ENCODE peak calls at places on chromosomes 7 and 10, in eight cellular contexts. U is Panc1, D is upper lobe of left lung, W is HepG2, I is HCT116, F is GM12878, V is K562, J is GM23338. Q is an unnamed sample. For H3K4me1, the result is how much of the 10 kb centered on the place peaks cover.

GRCh38 chr7:56007167-56007652 is 42.8 kb downstream of the NIPSNAP2 start:
- ATAC-seq in V (peak), I (no peak), D (no peak), U (peak), W (peak), F (no peak), J (no peak), Q (no peak)

GRCh38 chr7:78127009-78127408 is 328.4 kb downstream of the PHTF2 start:
- ATAC-seq in D (no peak), F (no peak), U (no peak), J (peak), I (no peak), V (no peak), W (no peak), Q (no peak)

GRCh38 chr7:7989985-7990761 is 21.6 kb downstream of the GLCCI1 start:
- ATAC-seq in V (peak), W (no peak), U (no peak), F (no peak), J (no peak), D (no peak), I (no peak), Q (no peak)

GRCh38 chr10:43114031-43114742 is 24.1 kb upstream of the CSGALNACT2 start:
- ATAC-seq in U (no peak), V (no peak), D (no peak), W (no peak), J (no peak), I (no peak), F (no peak), Q (no peak)

GRCh38 chr10:46096909-46097575 is 51.0 kb upstream of the MSMB start:
- ATAC-seq in F (peak), V (no peak), W (peak), J (no peak), U (peak), I (no peak), D (no peak), Q (no peak)

GRCh38 chr7:83161851-83162401 is 758 bp downstream of the PCLO start:
- ATAC-seq in I (peak), D (peak), V (no peak), F (peak), J (peak), W (no peak), U (peak), Q (peak)

GRCh38 chr10:116690356-116691078 is 51.8 kb downstream of the HSPA12A start:
- ATAC-seq in D (no peak), J (peak), W (peak), F (no peak), U (peak), I (no peak), V (no peak), Q (peak)

GRCh38 chr7:46996972-46997371 is 584.9 kb downstream of the TNS3 start:
- ATAC-seq in F (no peak), U (no peak), D (no peak), I (no peak), V (no peak), J (no peak), W (no peak), Q (no peak)

GRCh38 chr10:124728830-124729661 is 15.1 kb downstream of the FAM53B start:
- ATAC-seq in J (peak), I (no peak), W (no peak), U (no peak), F (no peak), D (peak), V (peak), Q (peak)

GRCh38 chr10:12401466-12401865 is 52.1 kb downstream of the CAMK1D start:
- ATAC-seq in W (no peak), J (no peak), I (no peak), V (no peak), U (no peak), D (no peak), F (no peak), Q (no peak)

DNA sequence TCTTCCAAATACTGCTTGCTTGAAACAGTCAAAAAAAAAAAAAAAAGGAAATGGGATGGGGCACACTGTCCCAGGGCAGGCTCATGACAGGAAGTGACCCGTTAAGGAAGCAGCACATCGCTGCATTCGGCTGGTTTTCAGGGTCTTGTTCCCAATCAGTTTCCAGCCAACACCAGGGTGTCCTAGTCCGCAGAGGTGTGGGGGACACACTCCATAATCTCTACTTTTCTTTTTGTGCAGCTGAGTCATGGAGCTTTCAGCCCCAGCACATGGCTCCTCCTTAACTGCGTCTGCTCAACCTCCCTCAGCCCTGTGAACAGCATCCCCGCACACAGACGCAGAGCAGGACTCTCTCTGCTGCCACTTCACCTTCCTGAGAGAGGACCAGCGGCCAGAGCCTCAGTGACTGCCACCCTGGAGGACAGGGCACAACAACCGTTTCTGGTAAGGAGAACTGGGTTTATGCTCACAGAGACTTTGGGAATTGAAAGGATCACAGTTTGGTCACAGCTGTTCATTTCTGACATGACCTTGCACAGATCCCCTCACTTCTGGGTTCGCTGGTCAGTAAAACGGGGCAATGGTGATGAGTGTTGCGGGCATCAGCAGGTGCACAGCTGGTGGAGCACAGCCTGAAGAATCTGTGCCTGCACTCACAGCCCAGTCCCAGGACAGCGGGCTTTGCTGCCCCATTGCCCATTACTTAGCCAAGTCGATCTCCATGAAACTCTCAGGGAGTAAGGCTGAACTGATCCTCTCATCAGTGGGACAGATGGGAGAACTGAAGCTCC is at the start of gene GIMAP5:
- ATAC-seq in I (no peak), W (no peak), J (no peak), U (peak), D (peak), F (peak), V (peak), Q (peak)
- TF ChIP-seq POLR2AphosphoS5 in I (no peak), W (no peak), J (no peak), U (no peak), D (peak), F (peak), V (no peak), Q (no peak)

DNA sequence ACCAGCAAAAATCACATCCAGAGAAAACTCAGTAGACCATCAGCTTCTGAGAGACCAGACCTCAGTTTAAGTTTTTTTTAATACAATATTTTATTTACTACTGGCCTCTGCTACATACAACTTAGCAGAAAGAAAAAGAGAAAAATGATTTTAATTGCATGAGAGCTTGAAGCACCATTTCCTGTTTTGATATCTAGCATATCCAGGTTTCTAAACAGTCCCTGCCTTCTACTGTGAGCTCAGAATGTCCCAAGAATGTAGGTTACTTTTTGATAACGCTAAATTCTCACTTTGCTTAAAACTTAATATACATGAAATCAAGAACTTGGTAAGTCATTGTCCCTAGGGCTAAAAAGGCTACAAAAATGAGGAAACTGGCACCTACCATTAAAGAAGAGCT is 7.1 kb downstream of the TMEM243 start:
- ATAC-seq in U (no peak), W (no peak), I (no peak), J (no peak), D (no peak), V (peak), F (no peak), Q (no peak)
- H3K4me1 ChIP-seq in U (under half), W (under half), I (under half), J (under half), D (half or more), V (under half), F (under half), Q (under half)

DNA sequence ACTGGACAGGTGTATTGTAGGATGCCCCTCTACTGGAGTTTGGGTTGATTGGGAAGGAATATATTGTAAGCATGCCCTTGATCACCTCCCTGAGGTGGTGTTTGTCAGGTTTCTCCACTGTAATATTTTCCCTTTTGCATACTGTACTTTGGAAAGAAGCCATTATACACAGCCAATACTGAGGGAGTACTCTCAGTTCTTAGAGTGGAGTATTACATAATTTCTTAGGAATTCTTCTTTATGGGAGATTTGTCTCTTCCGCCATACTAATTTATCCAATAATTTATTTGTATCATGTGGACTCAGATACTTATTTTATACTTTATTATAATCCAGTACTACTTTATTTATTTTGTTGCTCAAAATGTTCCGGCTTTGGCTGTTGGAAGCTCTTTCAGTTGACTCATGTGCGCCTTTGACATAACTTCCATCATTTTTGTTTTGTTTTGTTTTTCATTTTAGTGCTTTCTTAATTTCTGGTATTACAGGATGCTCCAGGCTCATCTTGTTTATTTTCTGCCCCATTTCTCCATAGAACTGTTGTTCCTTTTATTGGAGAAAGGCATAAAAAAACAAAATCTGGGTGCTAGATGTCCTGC is 29.7 kb downstream of the MKLN1 start:
- ATAC-seq in F (no peak), J (no peak), V (peak), W (no peak), I (no peak), D (no peak), U (peak), Q (no peak)
- TF ChIP-seq POLR2AphosphoS5 in F (no peak), J (no peak), V (no peak), W (no peak), I (no peak), D (no peak), U (no peak), Q (no peak)

GRCh38 chr10:80167471-80167870 is 34.9 kb downstream of the PLAC9 start:
- ATAC-seq in W (no peak), J (no peak), F (no peak), V (no peak), D (no peak), I (no peak), U (no peak), Q (no peak)

GRCh38 chr10:80170641-80171040 is 34.7 kb downstream of the ANXA11 start:
- ATAC-seq in U (no peak), D (no peak), J (no peak), F (no peak), I (no peak), V (no peak), W (no peak), Q (no peak)

GRCh38 chr10:80170026-80170425 is 35.3 kb downstream of the ANXA11 start:
- ATAC-seq in F (no peak), D (no peak), I (no peak), V (no peak), U (no peak), J (no peak), W (no peak), Q (no peak)

GRCh38 chr10:80168111-80168511 is 35.6 kb downstream of the PLAC9 start:
- ATAC-seq in U (no peak), I (no peak), D (no peak), F (no peak), W (no peak), V (no peak), J (no peak), Q (peak)

GRCh38 chr10:80168679-80169380 is 36.3 kb downstream of the PLAC9 start:
- ATAC-seq in U (peak), J (peak), I (peak), F (peak), V (peak), W (peak), D (peak), Q (no peak)
- H3K4me1 ChIP-seq in U (under half), J (under half), I (under half), F (under half), V (under half), W (under half), D (half or more), Q (half or more)

DNA sequence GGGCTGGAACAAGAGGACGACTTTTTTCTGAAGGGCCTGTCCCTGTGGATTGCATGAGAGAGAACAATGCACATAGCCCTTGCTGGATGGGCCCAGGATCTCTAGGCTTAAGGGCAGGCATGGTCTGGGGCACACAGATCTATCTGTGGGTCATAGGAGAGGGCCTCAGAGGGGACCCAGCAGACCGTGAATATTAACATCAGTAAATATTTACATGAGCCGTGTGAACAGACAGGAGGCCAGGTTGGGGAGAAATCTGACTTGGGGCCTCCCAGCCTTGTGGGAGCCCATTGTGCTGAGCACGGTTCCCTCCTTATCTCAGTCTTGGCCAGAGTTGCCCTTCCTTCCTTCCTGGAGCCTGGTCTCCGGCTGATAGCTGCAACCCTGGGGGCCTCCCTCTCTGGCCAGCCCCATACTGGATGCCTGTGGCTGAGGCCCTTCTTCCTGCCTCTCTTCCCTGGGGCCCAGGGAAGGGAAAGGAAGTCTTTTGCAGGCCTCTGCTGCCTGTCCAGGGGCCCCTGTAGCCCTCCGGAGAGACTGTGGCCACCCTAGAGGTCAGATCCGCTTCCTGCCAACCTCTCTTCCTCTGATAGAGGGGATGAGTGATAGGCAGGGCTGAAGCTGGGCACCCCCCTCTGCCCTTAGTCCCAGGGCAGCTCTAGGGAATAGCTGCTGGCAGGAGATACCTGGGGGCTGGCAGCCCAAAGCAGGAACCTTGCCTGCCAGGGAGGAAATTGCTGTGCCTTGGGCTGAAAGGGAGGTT is 44.5 kb upstream of the TRIM8 start:
- ATAC-seq in D (no peak), J (no peak), F (no peak), U (no peak), V (peak), I (no peak), W (peak), Q (no peak)
- TF ChIP-seq POLR2AphosphoS5 in D (peak), J (no peak), F (no peak), U (no peak), V (peak), I (no peak), W (peak), Q (peak)

GRCh38 chr10:71250405-71250804 is 38.0 kb downstream of the UNC5B start:
- ATAC-seq in F (no peak), J (no peak), I (no peak), V (no peak), W (no peak), U (no peak), D (no peak), Q (no peak)

GRCh38 chr10:71250842-71251241 is 38.5 kb downstream of the UNC5B start:
- ATAC-seq in J (no peak), U (no peak), V (no peak), I (no peak), W (no peak), D (no peak), F (no peak), Q (no peak)

GRCh38 chr10:71247804-71248203 is 35.4 kb downstream of the UNC5B start:
- ATAC-seq in V (no peak), W (no peak), U (no peak), F (no peak), J (no peak), I (no peak), D (no peak), Q (no peak)

GRCh38 chr10:71251319-71251718 is 38.9 kb downstream of the UNC5B start:
- ATAC-seq in J (no peak), D (no peak), W (no peak), V (no peak), F (no peak), I (no peak), U (no peak), Q (no peak)

DNA sequence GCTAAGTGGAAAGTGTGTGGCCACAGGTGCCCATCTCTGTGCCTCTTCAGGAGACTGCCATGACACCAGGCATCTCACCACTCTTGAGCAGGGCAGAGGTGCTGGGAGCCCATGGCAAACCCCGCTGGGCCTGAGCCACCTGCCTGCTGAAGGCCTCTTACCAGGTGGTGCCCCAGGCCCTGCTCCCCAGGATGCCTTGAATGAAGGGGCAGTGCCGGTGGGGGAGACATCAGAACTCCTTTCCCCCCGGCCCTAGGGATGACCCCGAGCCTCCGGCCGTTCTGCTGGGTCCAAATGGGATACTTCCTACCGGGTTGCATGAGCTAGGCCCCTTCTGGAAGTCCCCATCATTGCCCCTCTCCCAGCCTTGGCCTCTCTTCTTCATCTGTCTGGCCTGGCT is 37.6 kb downstream of the UNC5B start:
- ATAC-seq in F (no peak), W (no peak), D (no peak), V (no peak), J (no peak), I (no peak), U (no peak), Q (no peak)
- H3K4me1 ChIP-seq in F (under half), W (under half), D (under half), V (under half), J (under half), I (under half), U (under half), Q (under half)

GRCh38 chr7:134660242-134660785 is 13.7 kb downstream of the BPGM start:
- ATAC-seq in W (no peak), V (peak), I (no peak), F (no peak), D (peak), J (no peak), U (no peak), Q (no peak)
- TF ChIP-seq POLR2AphosphoS5 in W (no peak), V (peak), I (no peak), F (no peak), D (no peak), J (no peak), U (no peak), Q (no peak)

GRCh38 chr10:21507066-21507669 is 18.3 kb downstream of the SKIDA1 start:
- ATAC-seq in V (no peak), D (no peak), F (no peak), I (no peak), U (peak), W (no peak), J (peak), Q (no peak)

GRCh38 chr10:21508987-21509334 is 16.5 kb downstream of the SKIDA1 start:
- ATAC-seq in V (no peak), F (no peak), J (peak), I (no peak), U (no peak), W (no peak), D (no peak), Q (no peak)

GRCh38 chr10:21511931-21512330 is 13.6 kb downstream of the SKIDA1 start:
- ATAC-seq in V (no peak), F (no peak), J (no peak), I (no peak), D (no peak), W (no peak), U (no peak), Q (no peak)

GRCh38 chr10:21510218-21511070 is 15.0 kb downstream of the SKIDA1 start:
- ATAC-seq in D (peak), U (no peak), F (no peak), W (no peak), I (no peak), V (no peak), J (peak), Q (peak)

GRCh38 chr10:21509391-21510217 is 15.9 kb downstream of the SKIDA1 start:
- ATAC-seq in V (no peak), J (peak), D (peak), U (no peak), W (no peak), F (no peak), I (no peak), Q (peak)
- H3K4me1 ChIP-seq in V (under half), J (half or more), D (under half), U (under half), W (half or more), F (under half), I (under half), Q (under half)